ENCODE peak calls at places on chromosome 15, in nine cellular contexts. A, Y, B, K, C, M, Q, R and V are unnamed samples.

GRCh38 chr15:74768771-74769342 is 13.0 kb upstream of the CSK start:
- DNase-seq in A (peak; percentile 64), Y (peak; percentile 66), B (peak; percentile 81), K (peak; percentile 81), C (peak; percentile 58), M (peak; percentile 49), Q (no peak), R (no peak), V (peak; percentile 62)

GRCh38 chr15:71272932-71273331 is 157.7 kb downstream of the THSD4 start:
- DNase-seq in A (no peak), Y (no peak), B (no peak), K (no peak), C (no peak), M (peak; percentile 55), Q (no peak), R (no peak), V (no peak)

GRCh38 chr15:48667701-48668100 is 22.2 kb upstream of the FBN1 start:
- DNase-seq in A (no peak), Y (no peak), B (no peak), K (no peak), C (no peak), M (peak; percentile 44), Q (no peak), R (no peak), V (no peak)

GRCh38 chr15:51828621-51829359 is 663 bp upstream of the TMOD3 start:
- DNase-seq in A (no peak), Y (no peak), B (no peak), K (no peak), C (no peak), M (no peak), Q (no peak), R (no peak), V (peak; percentile 44)

GRCh38 chr15:52558196-52558595 is 10.6 kb downstream of the ARPP19 start:
- DNase-seq in A (no peak), Y (no peak), B (no peak), K (no peak), C (no peak), M (peak; percentile 84), Q (no peak), R (no peak), V (no peak)

GRCh38 chr15:61584410-61584809 is 355.3 kb upstream of the RORA start:
- DNase-seq in A (no peak), Y (no peak), B (peak; percentile 10), K (no peak), C (no peak), M (peak; percentile 30), Q (no peak), R (no peak), V (no peak)

GRCh38 chr15:61530769-61531168 is 301.7 kb upstream of the RORA start:
- DNase-seq in A (no peak), Y (no peak), B (peak; percentile 39), K (peak; percentile 62), C (no peak), M (peak; percentile 54), Q (no peak), R (no peak), V (no peak)

GRCh38 chr15:98668566-98669308 is 20.4 kb downstream of the IGF1R start:
- DNase-seq in A (no peak), Y (no peak), B (no peak), K (no peak), C (no peak), M (peak; percentile 83), Q (no peak), R (no peak), V (no peak)

GRCh38 chr15:26771168-26771916 is 1.5 kb downstream of the GABRB3 start:
- DNase-seq in A (no peak), Y (no peak), B (peak; percentile 94), K (peak; percentile 90), C (peak; percentile 38), M (no peak), Q (no peak), R (no peak), V (no peak)

GRCh38 chr15:69478259-69478687 is 25.7 kb downstream of the RPLP1 start:
- DNase-seq in A (no peak), Y (peak; percentile 42), B (peak; percentile 88), K (peak; percentile 90), C (peak; percentile 57), M (peak; percentile 38), Q (no peak), R (no peak), V (no peak)

GRCh38 chr15:66025972-66026371 is 156.7 kb downstream of the RAB11A start:
- DNase-seq in A (no peak), Y (no peak), B (no peak), K (peak; percentile 82), C (no peak), M (no peak), Q (no peak), R (no peak), V (no peak)

GRCh38 chr15:47466357-47466756 is 250.9 kb upstream of the SEMA6D start:
- DNase-seq in A (no peak), Y (no peak), B (no peak), K (no peak), C (no peak), M (peak; percentile 65), Q (no peak), R (no peak), V (no peak)

GRCh38 chr15:24917431-24917830 is 37.4 kb upstream of the SNRPN start:
- DNase-seq in A (no peak), Y (no peak), B (no peak), K (peak; percentile 33), C (no peak), M (no peak), Q (no peak), R (no peak), V (no peak)
- TF ChIP-seq CTCF in A (no peak), Y (no peak), B (no peak), K (peak; percentile 40), C (no peak), M (no peak), Q (no peak), R (no peak), V (no peak)

GRCh38 chr15:39153058-39153457 is 427.8 kb upstream of the THBS1 start:
- DNase-seq in A (no peak), Y (no peak), B (no peak), K (no peak), C (no peak), M (no peak), Q (no peak), R (no peak), V (no peak)
- H3K4me3 ChIP-seq in A (no peak overlapping the region), Y (no peak overlapping the region), B (no peak overlapping the region), K (no peak overlapping the region), C (no peak overlapping the region), M (no peak overlapping the region), Q (no peak overlapping the region), R (no peak overlapping the region), V (no peak overlapping the region)

GRCh38 chr15:57138260-57138895 is 219.9 kb downstream of the TCF12 start:
- DNase-seq in A (no peak), Y (no peak), B (peak; percentile 82), K (peak; percentile 92), C (no peak), M (peak; percentile 74), Q (no peak), R (no peak), V (peak; percentile 30)
- TF ChIP-seq CTCF in A (peak; percentile 38), Y (peak; percentile 78), B (peak; percentile 82), K (peak; percentile 75), C (peak; percentile 77), M (peak; percentile 94), Q (peak; percentile 16), R (peak; percentile 78), V (peak; percentile 12)

DNA sequence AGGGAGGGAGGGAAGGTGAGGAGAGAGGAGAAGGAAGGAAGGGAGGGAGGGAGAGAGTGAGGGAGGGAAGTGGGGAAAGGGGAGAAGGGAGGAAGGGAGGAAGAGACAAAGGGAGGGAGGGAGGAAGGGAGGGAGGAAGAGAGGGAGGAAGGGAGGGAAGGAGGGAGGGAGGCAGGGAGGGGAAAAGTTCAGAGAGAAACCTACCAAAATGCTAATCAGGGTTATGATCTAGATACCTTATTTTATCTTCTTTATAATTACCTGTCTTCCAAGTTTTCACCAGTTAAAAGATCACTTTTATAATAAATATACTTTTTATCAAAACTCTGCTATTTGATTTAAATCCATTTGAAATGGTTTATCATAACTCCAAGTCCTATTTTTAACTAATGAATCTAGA is 44.4 kb downstream of the FAM174B start:
- DNase-seq in A (no peak), Y (no peak), B (no peak), K (no peak), C (no peak), M (no peak), Q (no peak), R (no peak), V (no peak)
- H3K4me3 ChIP-seq in A (no peak overlapping the region), Y (no peak overlapping the region), B (no peak overlapping the region), K (no peak overlapping the region), C (no peak overlapping the region), M (no peak overlapping the region), Q (no peak overlapping the region), R (no peak overlapping the region), V (no peak overlapping the region)

GRCh38 chr15:28921925-28922711 is 36.3 kb downstream of the APBA2 start:
- DNase-seq in A (no peak), Y (no peak), B (peak; percentile 68), K (peak; percentile 72), C (no peak), M (no peak), Q (peak; percentile 55), R (no peak), V (no peak)
- TF ChIP-seq CTCF in A (no peak), Y (no peak), B (peak; percentile 60), K (peak; percentile 87), C (no peak), M (no peak), Q (no peak), R (no peak), V (no peak)

DNA sequence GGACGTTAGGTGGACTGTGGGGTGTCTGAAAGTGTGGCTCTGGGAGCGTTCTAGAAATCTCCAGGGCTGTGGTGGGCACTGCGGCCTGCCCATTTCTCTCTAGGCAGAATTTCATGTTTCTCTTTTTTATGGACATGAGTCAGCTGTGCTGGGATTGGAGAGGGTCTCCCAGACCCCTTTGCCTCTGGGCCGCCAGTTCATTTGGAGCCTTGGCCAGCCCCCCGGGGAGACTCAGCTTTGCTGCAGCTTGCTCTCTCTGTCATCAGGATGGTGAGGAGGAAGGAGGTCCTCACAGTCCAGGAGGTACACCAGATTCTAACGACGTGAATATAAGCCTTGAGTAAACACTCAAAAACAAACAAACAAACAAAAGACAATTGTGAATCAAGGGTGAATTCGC is 149.6 kb upstream of the RGMA start:
- DNase-seq in A (no peak), Y (no peak), B (no peak), K (no peak), C (no peak), M (no peak), Q (no peak), R (no peak), V (no peak)
- H3K4me3 ChIP-seq in A (no peak overlapping the region), Y (no peak overlapping the region), B (no peak overlapping the region), K (no peak overlapping the region), C (no peak overlapping the region), M (no peak overlapping the region), Q (no peak overlapping the region), R (no peak overlapping the region), V (no peak overlapping the region)